ENCODE peak calls at places on chromosomes 12 and 14, in six cellular contexts. L is K562, T is A549, X is GM06990, A is foreskin fibroblast, J is fibroblast of lung. C is an unnamed sample.

GRCh38 chr14:24372701-24373416 is 4.9 kb downstream of the NFATC4 start:
- DNase-seq in L (no peak), T (no peak), X (no peak), A (no peak), J (peak), C (no peak)

GRCh38 chr12:94134226-94134795 is 14.1 kb upstream of the PLXNC1 start:
- DNase-seq in L (peak), T (peak), X (no peak), A (peak), J (peak), C (peak)

GRCh38 chr12:97061164-97061563 is 154.1 kb downstream of the NEDD1 start:
- DNase-seq in L (no peak), T (no peak), X (no peak), A (no peak), J (no peak), C (no peak)

GRCh38 chr12:40281791-40282364 is 57.1 kb downstream of the LRRK2 start:
- DNase-seq in L (no peak), T (no peak), X (no peak), A (no peak), J (no peak), C (no peak)

GRCh38 chr14:62934439-62934838 is 110.8 kb downstream of the KCNH5 start:
- DNase-seq in L (no peak), T (no peak), X (no peak), A (no peak), J (no peak), C (no peak)

GRCh38 chr14:104527857-104528459 is 51.6 kb upstream of the C14orf180 start:
- DNase-seq in L (no peak), T (no peak), X (no peak), A (no peak), J (no peak), C (no peak)

GRCh38 chr14:26993541-26993940 is 395.7 kb upstream of the NOVA1 start:
- DNase-seq in L (no peak), T (no peak), X (no peak), A (no peak), J (no peak), C (no peak)

GRCh38 chr14:21990116-21990515 is 316.5 kb upstream of the OR4E1 start:
- DNase-seq in L (peak), T (peak), X (no peak), A (no peak), J (no peak), C (no peak)

GRCh38 chr12:67728296-67728666 is 79.7 kb downstream of the DYRK2 start:
- DNase-seq in L (no peak), T (no peak), X (no peak), A (no peak), J (no peak), C (no peak)

GRCh38 chr14:106044949-106045596 is 518.7 kb downstream of the TMEM121 start:
- DNase-seq in L (peak), T (peak), X (no peak), A (no peak), J (no peak), C (no peak)

GRCh38 chr12:1094714-1095113 is 103.7 kb downstream of the ERC1 start:
- DNase-seq in L (no peak), T (no peak), X (peak), A (no peak), J (no peak), C (no peak)

GRCh38 chr14:64673748-64674147 is 30.5 kb upstream of the PLEKHG3 start:
- DNase-seq in L (no peak), T (no peak), X (peak), A (no peak), J (no peak), C (no peak)

GRCh38 chr12:64720884-64721283 is 38.3 kb downstream of the GNS start:
- DNase-seq in L (peak), T (no peak), X (no peak), A (no peak), J (no peak), C (no peak)

GRCh38 chr14:85528080-85528881 is 1.7 kb upstream of the FLRT2 start:
- DNase-seq in L (no peak), T (peak), X (no peak), A (peak), J (peak), C (peak)

GRCh38 chr12:81759215-81759991 is at the start of gene PPFIA2:
- DNase-seq in L (no peak), T (peak), X (no peak), A (no peak), J (peak), C (no peak)

GRCh38 chr12:78863482-78864427 is 819 bp upstream of the SYT1 start:
- DNase-seq in L (no peak), T (peak), X (peak), A (peak), J (peak), C (no peak)

GRCh38 chr12:69570545-69571399 is 14.5 kb upstream of the CCT2 start:
- DNase-seq in L (peak), T (peak), X (no peak), A (peak), J (peak), C (no peak)

GRCh38 chr14:29919845-29920244 is 7.8 kb downstream of the PRKD1 start:
- DNase-seq in L (no peak), T (no peak), X (no peak), A (no peak), J (no peak), C (no peak)

GRCh38 chr12:128250091-128250490 is 16.9 kb upstream of the TMEM132C start:
- DNase-seq in L (no peak), T (no peak), X (no peak), A (no peak), J (no peak), C (no peak)

GRCh38 chr14:104820669-104821228 is 19.8 kb downstream of the ZBTB42 start:
- DNase-seq in L (peak), T (peak), X (no peak), A (peak), J (peak), C (no peak)

GRCh38 chr12:62933220-62933870 is 1.6 kb downstream of the PPM1H start:
- DNase-seq in L (peak), T (peak), X (no peak), A (no peak), J (no peak), C (no peak)

GRCh38 chr14:49893309-49894213 is 679 bp downstream of the ARF6 start:
- DNase-seq in L (peak), T (peak), X (peak), A (peak), J (peak), C (no peak)

GRCh38 chr14:68824207-68824516 is 31.3 kb upstream of the ZFP36L1 start:
- DNase-seq in L (no peak), T (no peak), X (no peak), A (no peak), J (no peak), C (no peak)

GRCh38 chr14:68824517-68825347 is 31.9 kb upstream of the ZFP36L1 start:
- DNase-seq in L (peak), T (peak), X (no peak), A (peak), J (peak), C (no peak)

GRCh38 chr14:68823434-68824206 is 30.8 kb upstream of the ZFP36L1 start:
- DNase-seq in L (no peak), T (no peak), X (no peak), A (no peak), J (no peak), C (no peak)

GRCh38 chr14:68822964-68823363 is 30.1 kb upstream of the ZFP36L1 start:
- DNase-seq in L (no peak), T (no peak), X (no peak), A (no peak), J (no peak), C (no peak)

GRCh38 chr14:68825729-68826128 is 32.9 kb upstream of the ZFP36L1 start:
- DNase-seq in L (no peak), T (no peak), X (no peak), A (no peak), J (no peak), C (no peak)
- H3K4me3 ChIP-seq in L (no peak), T (no peak), X (no peak), A (no peak), J (no peak), C (no peak)

GRCh38 chr14:88386395-88386794 is 938 bp downstream of the SPATA7 start:
- DNase-seq in L (no peak), T (no peak), X (peak), A (no peak), J (no peak), C (no peak)

GRCh38 chr14:88380405-88380804 is 5.1 kb upstream of the SPATA7 start:
- DNase-seq in L (no peak), T (peak), X (no peak), A (no peak), J (peak), C (no peak)

GRCh38 chr14:88388741-88389282 is 3.4 kb downstream of the SPATA7 start:
- DNase-seq in L (no peak), T (peak), X (no peak), A (no peak), J (no peak), C (no peak)

GRCh38 chr14:88384653-88385205 is 728 bp upstream of the SPATA7 start:
- DNase-seq in L (no peak), T (no peak), X (no peak), A (no peak), J (no peak), C (no peak)

GRCh38 chr14:88385212-88386101 is at the start of gene SPATA7:
- DNase-seq in L (peak), T (peak), X (peak), A (peak), J (peak), C (peak)
- TF ChIP-seq CTCF in L (no peak), T (no peak), X (peak), A (no peak), J (no peak), C (no peak)

DNA sequence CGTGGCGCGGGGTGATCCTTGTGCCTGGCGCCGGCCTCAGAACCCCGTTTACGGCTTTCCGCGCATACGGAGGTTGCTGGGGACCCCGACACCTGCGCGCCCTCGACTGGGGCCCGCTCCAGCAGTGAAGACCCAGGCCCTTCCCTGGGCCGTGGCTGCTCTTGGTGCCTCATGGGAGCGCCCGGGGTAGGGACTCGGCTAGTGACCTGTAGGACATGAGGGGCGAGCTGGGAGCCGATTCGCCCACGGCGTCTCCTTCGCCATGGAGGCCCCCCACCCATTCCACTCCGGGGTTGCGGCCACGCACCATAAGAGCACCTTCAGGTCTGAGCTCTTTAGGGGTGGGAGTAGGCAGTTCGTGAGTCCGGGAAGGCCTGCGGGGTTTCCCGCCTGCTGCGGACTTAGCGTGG is 14.2 kb upstream of the PAX9 start:
- DNase-seq in L (no peak), T (no peak), X (no peak), A (no peak), J (no peak), C (no peak)
- H3K4me3 ChIP-seq in L (peak), T (peak), X (no peak), A (peak), J (peak), C (peak)

DNA sequence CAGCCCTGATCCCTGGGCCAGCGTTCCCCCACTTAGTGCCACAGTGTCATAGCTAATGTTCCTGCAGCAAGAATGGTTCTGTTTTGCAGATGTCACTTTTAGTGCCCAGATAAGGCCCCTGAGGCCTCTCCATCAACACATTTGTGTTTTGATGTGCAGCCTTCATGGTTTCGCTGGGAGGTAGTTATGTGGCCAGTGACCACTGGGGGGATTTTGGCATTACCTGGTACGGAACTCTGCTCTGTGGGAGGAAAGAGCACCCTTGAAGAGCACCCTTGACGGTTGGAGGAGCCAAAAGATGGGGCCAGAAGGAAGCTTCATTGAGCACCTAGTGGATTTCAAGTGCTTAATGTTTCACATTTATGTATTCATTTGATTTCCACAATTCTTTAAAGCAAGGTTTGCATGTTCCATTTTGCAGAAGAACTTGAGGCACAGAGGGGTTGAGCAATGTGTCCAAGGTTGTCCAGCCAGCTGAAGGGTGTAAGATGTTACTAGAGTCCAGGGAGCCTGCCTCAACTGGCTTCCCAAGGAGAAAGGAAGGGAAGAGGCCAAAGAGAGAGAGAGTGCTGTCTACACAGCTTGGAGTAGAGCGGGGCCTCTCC is 13.0 kb downstream of the SERPINA11 start:
- DNase-seq in L (no peak), T (no peak), X (no peak), A (no peak), J (no peak), C (no peak)
- TF ChIP-seq CTCF in L (no peak), T (no peak), X (peak), A (no peak), J (no peak), C (no peak)

GRCh38 chr12:48979602-48980388 is 1.7 kb downstream of the WNT1 start:
- DNase-seq in L (no peak), T (no peak), X (no peak), A (no peak), J (no peak), C (no peak)

GRCh38 chr12:48982397-48983080 is 4.4 kb downstream of the WNT1 start:
- DNase-seq in L (no peak), T (no peak), X (no peak), A (no peak), J (no peak), C (no peak)

GRCh38 chr12:48980953-48981756 is 3.0 kb downstream of the WNT1 start:
- DNase-seq in L (peak), T (peak), X (peak), A (no peak), J (no peak), C (no peak)

GRCh38 chr12:48980389-48980952 is 2.3 kb downstream of the WNT1 start:
- DNase-seq in L (peak), T (peak), X (no peak), A (no peak), J (no peak), C (no peak)

GRCh38 chr12:48981757-48982157 is 3.6 kb downstream of the WNT1 start:
- DNase-seq in L (no peak), T (no peak), X (no peak), A (no peak), J (no peak), C (no peak)
- H3K4me3 ChIP-seq in L (no peak), T (peak), X (peak), A (no peak), J (no peak), C (no peak)

GRCh38 chr14:93343266-93343665 is 3.7 kb upstream of the COX8C start:
- DNase-seq in L (no peak), T (no peak), X (no peak), A (no peak), J (no peak), C (no peak)
- TF ChIP-seq CTCF in L (no peak), T (no peak), X (no peak), A (no peak), J (no peak), C (no peak)

GRCh38 chr12:114232187-114232586 is 173.8 kb downstream of the TBX5 start:
- DNase-seq in L (no peak), T (no peak), X (no peak), A (no peak), J (no peak), C (no peak)

GRCh38 chr12:114226241-114226928 is 179.6 kb downstream of the TBX5 start:
- DNase-seq in L (no peak), T (no peak), X (no peak), A (no peak), J (no peak), C (no peak)

DNA sequence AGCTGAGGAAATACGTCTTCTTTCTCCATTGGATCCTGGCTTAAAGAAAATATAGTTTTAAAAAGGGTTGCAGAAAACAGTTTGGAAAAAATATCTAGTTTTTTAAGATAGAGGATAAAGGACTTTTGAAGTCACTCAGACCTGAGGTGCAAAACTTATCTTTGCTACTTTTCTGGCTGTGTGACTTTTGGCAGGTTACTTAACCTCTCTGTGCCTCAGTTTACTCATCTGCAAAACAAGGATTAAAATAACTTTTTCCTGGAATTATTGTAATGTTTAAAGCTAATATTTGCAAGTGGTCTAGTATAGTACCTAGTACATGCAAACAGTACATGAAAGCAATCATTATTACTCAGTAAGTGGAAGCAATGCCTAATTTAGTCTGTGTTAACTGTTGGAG is 176.8 kb downstream of the TBX5 start:
- DNase-seq in L (no peak), T (no peak), X (no peak), A (no peak), J (no peak), C (no peak)
- H3K4me3 ChIP-seq in L (no peak), T (no peak), X (no peak), A (no peak), J (no peak), C (no peak)

DNA sequence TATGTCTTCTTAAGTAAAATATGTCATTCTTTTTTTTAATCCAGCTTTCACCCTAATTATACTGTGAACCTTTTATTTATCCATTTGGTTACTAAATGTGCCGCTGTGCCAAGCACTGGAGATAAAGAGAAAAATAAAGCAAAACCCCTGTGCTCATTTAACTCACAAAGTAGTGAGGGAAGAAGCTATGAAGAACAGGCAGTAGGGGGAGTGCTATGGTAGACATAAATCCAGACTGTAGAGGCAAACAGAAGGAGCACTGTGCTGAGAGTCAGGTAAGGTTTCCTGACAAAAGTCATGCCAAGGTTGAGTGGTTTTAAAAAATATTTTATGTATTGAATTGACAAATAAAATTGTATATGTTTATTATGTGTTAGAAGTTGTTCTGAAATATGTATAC is 188.5 kb upstream of the SYT10 start:
- DNase-seq in L (no peak), T (peak), X (no peak), A (no peak), J (no peak), C (no peak)
- TF ChIP-seq CTCF in L (no peak), T (no peak), X (no peak), A (no peak), J (no peak), C (no peak)

GRCh38 chr14:96238676-96239075 is 17.3 kb upstream of the BDKRB1 start:
- DNase-seq in L (no peak), T (no peak), X (no peak), A (no peak), J (no peak), C (no peak)

GRCh38 chr14:96240641-96241040 is 15.4 kb upstream of the BDKRB1 start:
- DNase-seq in L (no peak), T (no peak), X (no peak), A (no peak), J (no peak), C (no peak)

GRCh38 chr14:96242126-96242525 is 13.9 kb upstream of the BDKRB1 start:
- DNase-seq in L (no peak), T (no peak), X (no peak), A (no peak), J (no peak), C (no peak)

GRCh38 chr14:96237641-96238040 is 18.4 kb upstream of the BDKRB1 start:
- DNase-seq in L (no peak), T (no peak), X (no peak), A (no peak), J (no peak), C (no peak)

DNA sequence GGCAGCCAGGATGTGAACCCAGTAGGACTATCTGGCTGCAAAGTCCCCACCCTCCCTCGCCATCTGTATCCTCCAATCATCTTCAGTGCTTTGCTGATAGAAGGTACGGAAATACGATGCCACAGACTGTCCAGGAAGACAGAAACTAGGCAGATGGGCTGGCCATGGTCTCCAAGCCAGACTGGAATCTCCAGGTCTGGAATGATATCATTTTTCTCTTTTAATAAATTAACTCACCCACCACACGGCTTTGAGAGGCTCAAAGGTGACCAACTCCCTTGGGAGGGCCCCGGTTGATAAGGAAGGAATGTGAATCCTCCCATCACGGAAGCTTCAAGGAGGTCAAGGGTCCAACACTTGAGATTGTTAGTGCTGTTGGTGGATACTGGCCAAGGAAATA is 16.3 kb upstream of the BDKRB1 start:
- DNase-seq in L (no peak), T (peak), X (no peak), A (no peak), J (no peak), C (no peak)
- H3K4me3 ChIP-seq in L (no peak), T (no peak), X (no peak), A (no peak), J (no peak), C (no peak)